ENCODE peak calls at places on chromosomes 6 and 20, in ten cellular contexts. Y, E, N, C, L, R, U, G, I and T are unnamed samples.

GRCh38 chr20:47875302-47876025 is 90.2 kb upstream of the SULF2 start:
- DNase-seq in Y (no peak), E (no peak), N (no peak), C (no peak), L (no peak), R (no peak), U (no peak), G (no peak), I (no peak), T (no peak)

GRCh38 chr20:8749986-8750385 is 318.9 kb upstream of the PLCB4 start:
- DNase-seq in Y (no peak), E (no peak), N (no peak), C (no peak), L (no peak), R (no peak), U (peak), G (no peak), I (no peak), T (no peak)

GRCh38 chr6:140105857-140106256 is 731.4 kb upstream of the CITED2 start:
- DNase-seq in Y (no peak), E (peak), N (no peak), C (no peak), L (no peak), R (no peak), U (no peak), G (no peak), I (no peak), T (no peak)

GRCh38 chr20:23049933-23050838 is 714 bp upstream of the THBD start:
- DNase-seq in Y (no peak), E (peak), N (no peak), C (no peak), L (no peak), R (no peak), U (no peak), G (no peak), I (no peak), T (no peak)

GRCh38 chr20:32792316-32792715 is 27.4 kb upstream of the MAPRE1 start:
- DNase-seq in Y (no peak), E (peak), N (no peak), C (no peak), L (no peak), R (peak), U (no peak), G (peak), I (peak), T (no peak)

GRCh38 chr6:72861059-72861458 is 239.2 kb downstream of the KCNQ5 start:
- DNase-seq in Y (no peak), E (no peak), N (no peak), C (no peak), L (no peak), R (no peak), U (peak), G (no peak), I (no peak), T (no peak)

GRCh38 chr6:82951935-82952334 is 113.7 kb downstream of the UBE3D start:
- DNase-seq in Y (no peak), E (no peak), N (no peak), C (no peak), L (no peak), R (no peak), U (no peak), G (no peak), I (no peak), T (no peak)

GRCh38 chr6:46440133-46440532 is 51.1 kb downstream of the RCAN2 start:
- DNase-seq in Y (no peak), E (no peak), N (no peak), C (no peak), L (peak), R (no peak), U (peak), G (no peak), I (no peak), T (no peak)

GRCh38 chr6:13355043-13355945 is 27.0 kb upstream of the TBC1D7 start:
- DNase-seq in Y (no peak), E (no peak), N (no peak), C (peak), L (peak), R (no peak), U (peak), G (no peak), I (peak), T (no peak)

GRCh38 chr6:112879920-112880413 is 532.8 kb downstream of the RFPL4B start:
- DNase-seq in Y (peak), E (peak), N (no peak), C (peak), L (no peak), R (no peak), U (no peak), G (peak), I (peak), T (peak)

GRCh38 chr6:108127826-108128225 is 38.0 kb upstream of the NR2E1 start:
- DNase-seq in Y (peak), E (no peak), N (no peak), C (peak), L (no peak), R (no peak), U (peak), G (no peak), I (no peak), T (no peak)